ENCODE peak calls at places on chromosomes 7 and 10, in eight cellular contexts. Z is HepG2, F is SK-N-SH, I is HCT116, G is K562, P is GM12878, S is GM23338, K is Panc1. D is an unnamed sample.

GRCh38 chr10:121702351-121703320 is 104.4 kb upstream of the FGFR2 start:
- DNase-seq in K (no peak), F (no peak), P (no peak), I (no peak), S (no peak), G (no peak), Z (peak), D (no peak)

GRCh38 chr10:100826983-100827818 is 81.8 kb downstream of the PAX2 start:
- DNase-seq in I (peak), Z (no peak), K (no peak), P (no peak), G (peak), S (peak), F (peak), D (peak)

GRCh38 chr10:635088-635861 is 54.2 kb downstream of the DIP2C start:
- DNase-seq in S (no peak), Z (no peak), K (no peak), I (no peak), F (no peak), G (no peak), P (no peak), D (no peak)

GRCh38 chr10:3293536-3294431 is 121.2 kb upstream of the PITRM1 start:
- DNase-seq in G (no peak), F (no peak), I (no peak), Z (no peak), S (no peak), K (no peak), P (no peak), D (no peak)

GRCh38 chr10:30133198-30133597 is 73.8 kb upstream of the JCAD start:
- DNase-seq in F (no peak), G (no peak), I (no peak), P (no peak), K (no peak), Z (no peak), S (no peak), D (no peak)

GRCh38 chr7:29843106-29843505 is 36.8 kb downstream of the WIPF3 start:
- DNase-seq in F (no peak), G (no peak), S (no peak), K (no peak), Z (no peak), P (no peak), I (no peak), D (no peak)

GRCh38 chr7:97859606-97860204 is 12.5 kb downstream of the ASNS start:
- DNase-seq in G (no peak), P (no peak), K (no peak), S (no peak), F (no peak), Z (no peak), I (no peak), D (no peak)

GRCh38 chr7:23759556-23760391 is 49.8 kb downstream of the STK31 start:
- DNase-seq in Z (no peak), K (peak), P (no peak), F (no peak), S (no peak), G (no peak), I (peak), D (no peak)

DNA sequence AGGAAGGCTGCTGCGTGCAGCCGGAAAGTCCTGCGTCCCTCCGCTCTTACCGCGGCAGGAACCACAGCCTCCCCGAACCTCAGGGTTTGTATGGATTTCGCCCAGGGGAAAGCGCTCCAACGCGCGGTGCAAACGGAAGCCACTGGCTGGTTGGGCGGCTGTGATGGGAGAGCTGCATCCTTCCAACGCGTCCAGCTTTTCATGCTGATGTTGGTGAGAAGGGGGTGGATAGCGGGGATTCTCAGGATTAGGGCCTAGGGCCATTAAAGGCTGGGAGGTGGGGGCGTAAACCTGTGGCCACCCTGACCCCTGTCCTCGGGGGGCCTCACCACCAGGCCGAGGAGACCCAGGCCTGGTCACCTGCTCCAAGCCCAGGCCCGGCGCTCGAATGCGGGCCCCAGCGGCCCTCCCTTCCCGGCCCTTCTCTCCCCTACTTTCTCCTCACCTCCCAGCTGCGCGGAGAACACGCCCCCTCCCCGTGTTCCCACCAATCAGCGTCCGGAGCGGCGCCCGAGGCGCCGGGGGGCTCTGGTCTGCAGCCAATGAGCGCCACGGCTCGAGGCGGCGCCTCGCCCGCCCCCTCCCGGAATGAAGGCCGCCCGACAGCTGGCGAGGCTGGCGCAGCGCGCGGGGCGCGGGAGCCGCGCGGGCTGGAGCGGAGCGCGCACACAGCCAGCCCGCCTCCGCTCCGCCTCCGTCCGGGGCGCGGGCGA is 458 bp upstream of the NANOS1 start:
- DNase-seq in G (peak), F (peak), I (peak), Z (peak), K (no peak), P (peak), S (peak), D (peak)
- TF ChIP-seq POLR2AphosphoS5 in G (no peak), F (no peak), I (no peak), Z (no peak), K (peak), P (no peak), S (peak), D (no peak)

DNA sequence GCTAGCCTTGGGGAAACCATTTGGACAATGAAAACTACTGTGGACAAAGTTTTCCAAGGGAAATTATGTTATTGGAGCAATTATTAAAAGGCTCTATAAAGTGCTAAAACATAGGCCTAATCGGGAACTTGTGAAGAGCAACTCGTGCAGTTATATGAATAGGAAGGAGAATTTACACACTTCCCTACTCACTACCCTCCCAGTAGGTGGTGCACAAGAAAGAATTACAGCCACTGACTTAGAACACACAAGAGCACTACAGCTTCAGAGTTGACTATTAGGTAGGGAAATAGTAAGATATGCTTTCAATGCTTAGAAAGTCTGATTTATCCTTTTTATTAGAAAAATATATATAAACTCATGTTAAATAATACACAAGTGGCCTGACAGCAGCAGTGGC is 47.2 kb downstream of the GSAP start:
- DNase-seq in I (peak), F (no peak), Z (no peak), G (no peak), S (no peak), P (no peak), K (no peak), D (peak)
- TF ChIP-seq REST in I (no peak), F (no peak), Z (no peak), G (no peak), S (no peak), P (no peak), K (no peak), D (no peak)

DNA sequence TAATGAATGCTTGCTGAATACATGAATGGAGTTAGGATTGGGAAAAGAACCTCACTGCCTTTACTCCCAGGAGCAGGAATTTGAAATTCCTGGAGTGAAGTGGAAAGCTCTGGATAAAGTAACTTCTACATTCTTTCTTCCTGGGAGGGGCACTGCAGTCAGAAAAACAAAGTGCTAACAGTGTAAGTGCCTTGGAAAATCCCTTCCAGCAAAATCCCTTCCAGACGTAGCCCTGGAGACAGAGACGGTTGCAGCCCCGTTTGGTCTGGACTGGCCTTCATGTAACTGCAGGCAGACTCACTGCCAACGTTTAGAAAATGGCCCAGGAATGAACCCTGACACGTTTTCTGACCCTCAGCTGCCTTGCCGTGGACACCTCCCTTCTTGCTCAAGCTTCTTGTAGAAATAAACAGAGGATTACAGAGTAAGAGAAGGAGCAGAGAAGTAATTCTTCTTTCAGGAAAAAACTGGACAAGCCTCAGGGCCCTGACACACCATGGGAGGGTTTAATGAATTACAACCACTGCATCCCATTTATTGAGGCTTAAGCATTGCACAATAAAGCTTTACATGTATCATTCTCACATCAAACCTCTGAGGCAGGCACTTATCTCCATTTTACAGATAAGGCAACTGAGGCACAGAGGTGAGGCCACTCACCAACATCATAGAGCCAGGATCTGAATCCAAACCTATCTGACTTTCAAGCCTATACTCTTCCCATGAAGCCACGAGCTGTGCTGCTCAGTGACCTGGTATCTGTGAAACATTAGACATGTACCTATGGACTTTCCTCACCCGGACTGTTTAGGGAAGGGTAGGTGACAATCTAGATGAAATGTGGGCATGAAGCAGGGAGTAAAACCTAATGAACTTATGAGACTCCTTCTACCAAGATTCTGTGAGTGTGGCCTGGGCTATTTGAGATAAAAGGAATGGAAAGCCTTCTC is 7.8 kb downstream of the ITPRIP start:
- DNase-seq in I (no peak), S (no peak), P (no peak), F (no peak), K (no peak), G (no peak), Z (peak), D (no peak)
- TF ChIP-seq POLR2AphosphoS5 in I (no peak), S (no peak), P (no peak), F (no peak), K (no peak), G (no peak), Z (no peak), D (no peak)

DNA sequence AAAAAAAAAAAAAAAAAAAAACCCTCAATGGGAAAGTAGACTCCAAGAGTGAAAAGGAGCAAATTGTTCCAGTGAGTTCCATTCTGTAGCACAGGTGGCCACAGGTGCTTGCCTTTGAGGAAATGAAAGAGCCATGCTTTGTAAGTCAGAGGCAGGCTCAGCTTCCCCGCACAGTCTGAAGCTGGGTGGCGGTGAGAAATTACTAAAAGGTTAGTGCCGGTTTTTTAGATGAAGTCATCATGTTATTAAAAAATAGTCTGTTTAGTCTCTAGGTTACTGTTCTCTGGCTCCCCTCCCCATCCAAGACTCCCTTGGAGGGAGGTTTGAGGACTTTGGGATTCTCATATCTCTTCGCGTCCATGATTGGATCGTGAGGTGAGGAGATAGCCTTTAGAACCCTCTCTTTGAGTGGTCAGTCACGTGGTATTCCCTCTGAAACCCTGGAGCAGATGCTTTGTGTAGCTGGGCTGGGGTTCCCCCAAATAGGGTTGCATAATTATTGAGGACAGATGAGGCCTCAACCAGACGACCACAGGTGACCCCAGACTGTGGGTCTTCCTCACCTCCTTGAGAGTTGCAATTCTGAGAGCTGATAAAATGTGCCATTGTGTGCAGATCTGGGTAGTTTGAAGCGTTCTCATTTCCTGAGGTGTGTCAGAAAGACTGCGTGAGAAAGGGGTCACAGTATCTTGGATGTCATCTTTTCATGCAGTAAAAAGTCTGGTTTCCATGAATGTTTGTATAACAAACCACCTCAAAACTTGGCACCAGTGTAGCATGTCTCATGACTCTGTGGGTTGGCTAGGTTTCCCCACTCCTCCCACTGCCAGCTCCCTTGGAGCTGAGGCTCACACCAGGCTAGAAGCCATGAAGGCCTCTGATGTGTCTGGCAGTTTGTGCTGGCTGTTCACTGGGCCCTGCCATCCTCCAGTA is 27.1 kb downstream of the OGDH start:
- DNase-seq in Z (no peak), S (no peak), F (no peak), G (no peak), I (no peak), P (peak), K (no peak), D (peak)
- TF ChIP-seq REST in Z (no peak), S (no peak), F (no peak), G (no peak), I (no peak), P (no peak), K (no peak), D (no peak)

GRCh38 chr10:72692057-72692891 is at the start of gene MCU:
- DNase-seq in P (no peak), F (peak), K (no peak), G (peak), Z (no peak), I (no peak), S (peak), D (peak)
- TF ChIP-seq POLR2AphosphoS5 in P (peak), F (peak), K (peak), G (peak), Z (peak), I (peak), S (peak), D (peak)

DNA sequence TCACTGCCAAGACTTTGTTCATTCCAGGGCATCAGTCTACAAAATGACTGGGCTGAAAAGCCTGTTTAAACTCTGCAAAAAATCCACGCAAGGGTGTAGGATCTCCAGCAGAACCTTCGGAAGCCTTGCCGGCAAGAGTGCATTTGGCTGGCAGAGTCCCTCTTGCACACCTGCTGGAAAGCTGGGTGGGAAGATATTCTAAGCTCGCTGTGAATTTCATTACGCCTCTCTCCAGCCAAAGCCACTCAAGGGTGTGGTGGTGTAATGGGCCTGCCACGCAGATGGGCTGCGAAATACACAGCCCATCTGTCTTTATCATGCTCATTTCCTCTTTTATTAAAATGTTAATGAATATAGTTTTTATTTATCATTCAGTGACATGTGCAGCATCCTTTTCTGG is 671.9 kb upstream of the FOXK1 start:
- DNase-seq in K (no peak), F (no peak), S (no peak), G (no peak), P (no peak), I (no peak), Z (no peak), D (no peak)
- TF ChIP-seq REST in K (no peak), F (no peak), S (no peak), G (no peak), P (no peak), I (no peak), Z (no peak), D (no peak)

DNA sequence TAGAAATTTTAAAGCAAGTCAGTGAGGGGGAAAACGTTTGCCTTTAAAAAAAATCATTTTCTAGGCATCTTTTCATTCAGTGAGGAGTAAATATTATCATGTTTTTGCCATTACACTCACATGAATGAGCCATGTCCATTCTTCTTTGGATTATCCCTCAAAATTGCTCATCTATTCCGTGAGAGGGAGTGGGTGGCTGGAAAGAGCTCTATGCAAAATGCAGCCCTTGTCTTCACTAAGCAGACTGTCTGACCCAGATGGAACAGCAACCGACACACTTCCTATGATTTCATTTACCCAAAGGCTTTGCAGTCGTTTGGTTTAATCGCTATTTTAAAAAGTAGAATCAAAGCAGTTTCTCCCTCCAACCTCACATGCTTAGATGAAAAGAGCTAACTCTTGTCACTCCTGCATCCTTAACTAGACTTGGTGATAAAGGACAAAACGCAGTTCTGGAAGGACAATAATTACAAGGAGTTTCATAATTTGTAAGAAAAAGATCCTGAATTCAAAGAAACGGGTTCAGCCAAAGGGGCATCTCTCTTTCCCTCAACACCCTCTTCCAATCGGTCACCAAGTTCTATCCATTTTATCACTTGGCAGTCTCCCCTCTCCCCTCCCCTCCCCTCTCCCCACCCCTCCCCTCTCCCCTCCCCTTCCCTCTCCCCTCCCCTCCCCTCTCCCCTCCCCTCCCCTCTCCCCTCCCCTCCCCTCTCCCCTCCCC is 198.2 kb upstream of the STK17A start:
- DNase-seq in K (no peak), I (no peak), G (no peak), S (no peak), P (no peak), F (no peak), Z (no peak), D (no peak)
- TF ChIP-seq POLR2AphosphoS5 in K (no peak), I (no peak), G (no peak), S (no peak), P (no peak), F (no peak), Z (no peak), D (no peak)

GRCh38 chr10:98587156-98587555 is 140.4 kb upstream of the HPS1 start:
- DNase-seq in G (no peak), P (no peak), S (no peak), I (no peak), Z (no peak), F (no peak), K (no peak), D (no peak)

GRCh38 chr10:98589691-98590090 is 143.0 kb upstream of the HPS1 start:
- DNase-seq in I (no peak), F (no peak), K (no peak), G (no peak), P (no peak), S (no peak), Z (no peak), D (no peak)

GRCh38 chr10:98586096-98586495 is 139.4 kb upstream of the HPS1 start:
- DNase-seq in Z (no peak), K (no peak), G (no peak), I (no peak), P (no peak), F (no peak), S (no peak), D (no peak)

DNA sequence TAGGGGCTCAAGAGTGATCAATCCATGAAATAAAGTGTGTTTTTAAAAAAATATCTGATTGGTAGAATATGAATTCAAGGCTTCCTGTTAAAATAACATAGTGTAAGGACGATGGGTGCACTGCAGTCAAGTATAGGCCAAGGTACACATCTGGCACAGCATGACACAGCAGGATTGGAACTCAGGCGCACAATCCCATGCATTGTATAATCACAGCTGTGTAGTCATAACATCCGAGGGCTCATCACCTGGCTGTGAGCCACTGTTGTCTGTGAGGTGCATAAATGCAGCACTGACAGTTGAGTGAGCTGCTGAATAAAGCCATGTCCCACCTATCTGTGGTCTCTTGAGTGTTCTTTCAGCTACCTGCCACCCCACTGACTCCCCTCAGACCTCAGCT is 142.3 kb upstream of the HPS1 start:
- DNase-seq in I (no peak), Z (peak), G (no peak), P (no peak), F (no peak), K (no peak), S (no peak), D (no peak)
- TF ChIP-seq REST in I (no peak), Z (no peak), G (no peak), P (no peak), F (no peak), K (no peak), S (no peak), D (no peak)

GRCh38 chr10:69416695-69417094 is at the start of gene TACR2:
- DNase-seq in Z (no peak), S (no peak), P (no peak), I (no peak), G (no peak), F (no peak), K (no peak), D (no peak)
- TF ChIP-seq POLR2AphosphoS5 in Z (no peak), S (no peak), P (no peak), I (no peak), G (no peak), F (no peak), K (no peak), D (no peak)

GRCh38 chr10:35852721-35853120 is 210.6 kb upstream of the FZD8 start:
- DNase-seq in Z (no peak), S (no peak), F (no peak), P (no peak), I (no peak), G (no peak), K (no peak), D (no peak)

GRCh38 chr10:35843524-35844171 is 201.6 kb upstream of the FZD8 start:
- DNase-seq in I (no peak), F (no peak), K (no peak), Z (no peak), G (no peak), P (no peak), S (peak), D (no peak)

DNA sequence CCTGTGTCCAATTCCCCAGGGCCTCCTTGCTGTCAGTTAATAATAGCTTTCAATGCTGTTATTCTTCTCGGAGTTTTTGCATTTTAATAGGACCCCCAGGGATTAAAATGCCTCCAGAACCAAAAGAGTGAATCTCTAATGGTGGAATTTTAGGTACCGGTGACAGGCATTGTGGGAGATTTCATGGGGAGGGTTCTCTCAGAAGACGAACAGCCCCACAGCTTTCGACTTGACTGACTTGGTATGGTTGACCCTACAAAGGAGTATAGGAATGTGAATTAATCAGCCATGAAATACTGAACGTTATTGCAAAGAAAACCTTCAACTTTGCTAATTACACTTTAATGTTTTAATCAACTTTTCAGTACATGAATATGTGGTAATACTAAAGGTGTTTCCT is 206.3 kb upstream of the FZD8 start:
- DNase-seq in I (no peak), G (no peak), P (no peak), F (no peak), Z (no peak), S (no peak), K (no peak), D (no peak)
- TF ChIP-seq REST in I (no peak), G (no peak), P (no peak), F (no peak), Z (no peak), S (no peak), K (no peak), D (no peak)